ENCODE peak calls at places on chromosomes 2 and 18, in nine cellular contexts. J is kidney; S is heart right ventricle; A is A673; Z is HCT116; N is CD8-positive, alpha-beta memory T cell; D is endothelial cell of umbilical vein; H is thoracic aorta; E is tibial artery. W is an unnamed sample. For H3K4me1 and H3K36me3, the result is how much of the 10 kb centered on the place peaks cover.

GRCh38 chr2:177538323-177538722 is 145.8 kb downstream of the AGPS start:
- DNase-seq in J (no peak), S (no peak), D (no peak), H (no peak), N (no peak), A (peak), E (no peak), Z (no peak), W (no peak)

GRCh38 chr2:100262555-100263320 is 59.6 kb downstream of the LONRF2 start:
- DNase-seq in H (no peak), A (peak), J (no peak), S (peak), D (peak), Z (peak), E (peak), N (peak), W (peak)

GRCh38 chr2:71276311-71277158 is 49.6 kb upstream of the PAIP2B start:
- DNase-seq in N (peak), S (peak), D (peak), Z (peak), A (peak), J (peak), H (peak), E (peak), W (peak)

GRCh38 chr2:74383254-74383653 is 3.1 kb upstream of the DCTN1 start:
- DNase-seq in J (no peak), S (no peak), Z (no peak), A (no peak), D (peak), N (no peak), H (no peak), E (no peak), W (no peak)

GRCh38 chr2:235416816-235417499 is 76.9 kb upstream of the AGAP1 start:
- DNase-seq in H (no peak), J (peak), S (no peak), E (no peak), Z (no peak), D (no peak), A (peak), N (no peak), W (no peak)

GRCh38 chr18:32717151-32717550 is 55.7 kb downstream of the KLHL14 start:
- DNase-seq in A (no peak), J (no peak), N (no peak), S (no peak), H (no peak), E (no peak), D (no peak), Z (no peak), W (no peak)

GRCh38 chr2:237563816-237564215 is 2.6 kb upstream of the PRLH start:
- DNase-seq in H (no peak), Z (no peak), A (no peak), S (no peak), D (peak), J (peak), E (no peak), N (no peak), W (no peak)

GRCh38 chr2:33322099-33322498 is 154.3 kb upstream of the RASGRP3 start:
- DNase-seq in D (peak), N (no peak), A (no peak), E (peak), H (no peak), Z (no peak), J (no peak), S (peak), W (no peak)

GRCh38 chr2:213152065-213152794 is 818 bp upstream of the IKZF2 start:
- DNase-seq in S (peak), H (peak), A (peak), N (peak), E (peak), J (peak), D (peak), Z (peak), W (peak)

GRCh38 chr18:34783485-34783884 is 73.4 kb downstream of the DTNA start:
- DNase-seq in D (no peak), A (no peak), Z (no peak), S (no peak), J (no peak), E (no peak), H (no peak), N (no peak), W (no peak)

GRCh38 chr2:88239781-88240180 is 69.6 kb downstream of the THNSL2 start:
- DNase-seq in A (no peak), H (no peak), Z (no peak), D (no peak), S (no peak), J (no peak), E (no peak), N (peak), W (no peak)

GRCh38 chr18:52766002-52766540 is 426.1 kb downstream of the DCC start:
- DNase-seq in D (no peak), J (no peak), A (no peak), N (no peak), S (no peak), Z (no peak), H (no peak), E (no peak), W (no peak)

GRCh38 chr18:46481048-46481846 is 175.8 kb downstream of the LOXHD1 start:
- DNase-seq in S (peak), H (no peak), N (peak), A (peak), D (peak), J (no peak), Z (peak), E (no peak), W (no peak)

GRCh38 chr2:215619022-215619958 is 183.4 kb upstream of the FN1 start:
- DNase-seq in D (peak), S (no peak), Z (peak), H (no peak), A (peak), N (no peak), J (no peak), E (no peak), W (no peak)

GRCh38 chr2:88016948-88017779 is 817 bp upstream of the RNU2-63P start:
- DNase-seq in S (no peak), Z (peak), H (no peak), A (no peak), E (peak), J (peak), D (no peak), N (no peak), W (peak)

GRCh38 chr2:167212054-167212648 is 323.9 kb downstream of the XIRP2 start:
- DNase-seq in H (no peak), Z (peak), A (peak), N (no peak), E (no peak), S (peak), J (no peak), D (peak), W (no peak)

GRCh38 chr18:54159916-54160315 is 64.6 kb downstream of the MBD2 start:
- DNase-seq in S (no peak), E (no peak), D (no peak), Z (no peak), N (no peak), J (no peak), H (no peak), A (no peak), W (no peak)

GRCh38 chr18:54157646-54158045 is 66.8 kb downstream of the MBD2 start:
- DNase-seq in J (no peak), H (no peak), Z (no peak), E (no peak), A (no peak), D (no peak), S (no peak), N (no peak), W (no peak)

GRCh38 chr18:54162431-54162830 is 62.0 kb downstream of the MBD2 start:
- DNase-seq in J (no peak), N (no peak), Z (no peak), A (no peak), E (no peak), S (no peak), H (no peak), D (no peak), W (no peak)

GRCh38 chr18:54163458-54163857 is 61.0 kb downstream of the MBD2 start:
- DNase-seq in S (no peak), J (no peak), A (no peak), H (no peak), D (no peak), E (no peak), Z (no peak), N (no peak), W (no peak)

DNA sequence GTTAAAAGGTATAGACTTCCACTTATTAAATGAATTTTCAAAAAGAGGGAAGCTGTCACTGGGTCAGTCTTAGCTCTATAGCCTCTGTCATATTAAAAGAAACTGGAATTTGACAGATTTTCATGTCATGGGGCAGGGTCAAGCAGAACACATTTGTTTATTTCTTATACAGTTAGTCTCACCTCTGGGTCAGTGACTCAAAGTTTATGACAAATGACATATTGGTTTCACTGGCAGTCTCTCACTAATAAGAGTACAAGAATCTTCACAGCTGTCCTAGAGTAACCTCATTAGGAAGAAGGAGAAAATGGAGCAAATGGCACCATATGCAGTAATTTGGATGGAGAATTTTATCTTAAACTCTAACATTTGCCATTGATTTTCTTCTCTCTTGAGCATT is 63.2 kb downstream of the MBD2 start:
- DNase-seq in E (no peak), H (no peak), J (no peak), Z (no peak), D (no peak), A (no peak), S (no peak), N (no peak), W (no peak)
- H3K4me1 ChIP-seq in E (under half), H (under half), J (under half), Z (under half), D (under half), A (under half), S (under half), N (under half), W (under half)

GRCh38 chr2:159441182-159441581 is 154.7 kb upstream of the WDSUB1 start:
- DNase-seq in N (no peak), H (no peak), A (no peak), J (no peak), Z (no peak), D (no peak), S (no peak), E (no peak), W (no peak)
- H3K36me3 ChIP-seq in N (under half), H (under half), A (under half), J (under half), Z (under half), D (under half), S (under half), E (under half), W (half or more)

GRCh38 chr18:13124411-13124810 is 94.1 kb upstream of the LDLRAD4 start:
- DNase-seq in A (no peak), H (no peak), N (no peak), D (no peak), S (no peak), Z (no peak), J (no peak), E (no peak), W (no peak)

GRCh38 chr18:13120255-13120654 is 98.3 kb upstream of the LDLRAD4 start:
- DNase-seq in E (no peak), D (no peak), N (no peak), Z (no peak), H (no peak), S (no peak), A (no peak), J (no peak), W (no peak)

GRCh38 chr18:13120967-13121586 is 97.5 kb upstream of the LDLRAD4 start:
- DNase-seq in Z (no peak), J (no peak), A (peak), N (no peak), H (no peak), D (no peak), E (no peak), S (no peak), W (no peak)
- H3K4me1 ChIP-seq in Z (under half), J (under half), A (under half), N (under half), H (under half), D (under half), E (under half), S (under half), W (under half)

GRCh38 chr2:3472966-3473365 is 46.4 kb downstream of the ADI1 start:
- DNase-seq in N (no peak), Z (no peak), J (no peak), D (no peak), S (no peak), H (no peak), E (no peak), A (no peak), W (peak)

GRCh38 chr2:3469486-3469885 is 49.8 kb downstream of the ADI1 start:
- DNase-seq in N (no peak), Z (no peak), A (no peak), D (no peak), S (no peak), J (no peak), H (no peak), E (no peak), W (peak)

GRCh38 chr2:3472296-3472695 is 47.0 kb downstream of the ADI1 start:
- DNase-seq in J (no peak), N (no peak), S (no peak), H (no peak), A (no peak), D (no peak), Z (no peak), E (no peak), W (no peak)

GRCh38 chr2:3470166-3470651 is 49.1 kb downstream of the ADI1 start:
- DNase-seq in J (peak), D (no peak), S (peak), E (peak), A (no peak), N (no peak), Z (no peak), H (peak), W (peak)

DNA sequence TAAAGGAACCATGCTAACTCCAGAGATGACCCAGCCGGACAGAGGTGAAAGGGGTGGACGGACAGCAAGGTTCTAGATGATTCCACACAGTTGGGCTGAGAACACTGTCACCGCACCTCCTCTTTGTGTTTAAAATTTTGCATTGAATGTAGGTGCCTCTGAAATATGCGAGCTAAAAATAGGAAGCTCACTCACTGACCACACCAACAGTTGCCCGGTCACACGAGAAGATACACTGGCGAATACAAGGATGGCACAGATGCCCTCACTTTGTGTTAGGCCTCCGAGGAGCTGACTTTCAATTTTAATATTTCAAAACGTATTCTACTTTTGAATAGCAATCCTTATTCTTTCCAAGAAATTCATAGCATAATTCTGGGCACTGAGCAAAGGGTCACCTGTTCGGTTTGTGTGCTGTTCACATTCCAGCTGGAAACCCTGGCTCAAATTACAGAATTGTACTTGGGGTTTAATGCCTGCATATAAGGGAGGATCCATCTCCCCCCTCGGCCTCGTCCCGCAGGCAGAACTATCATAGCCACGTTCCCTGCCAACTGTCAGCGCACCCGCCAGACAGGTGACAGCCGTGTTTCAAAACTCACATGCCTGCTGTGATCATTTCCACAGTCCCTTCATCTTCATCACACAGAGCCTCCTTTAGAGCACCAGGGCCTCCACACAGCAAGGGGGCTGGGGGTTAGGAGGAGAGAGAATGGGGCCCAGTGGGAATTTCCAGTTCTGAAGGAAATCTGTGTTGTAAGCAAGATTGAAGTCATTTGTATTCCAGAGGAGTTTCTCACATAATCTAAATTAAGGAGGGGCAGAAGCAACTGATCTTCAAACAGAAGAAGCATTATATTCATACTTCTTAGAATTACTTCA is 48.2 kb downstream of the ADI1 start:
- DNase-seq in H (no peak), S (no peak), Z (no peak), N (no peak), A (no peak), D (no peak), E (no peak), J (no peak), W (peak)
- H3K36me3 ChIP-seq in H (under half), S (under half), Z (under half), N (under half), A (under half), D (under half), E (under half), J (under half), W (under half)

GRCh38 chr2:108632332-108632712 is 87.0 kb upstream of the RANBP2 start:
- DNase-seq in S (no peak), J (no peak), N (no peak), D (no peak), A (no peak), E (no peak), H (no peak), Z (no peak), W (no peak)

GRCh38 chr2:108635630-108636354 is 83.5 kb upstream of the RANBP2 start:
- DNase-seq in J (peak), D (no peak), H (no peak), N (no peak), E (no peak), S (no peak), Z (no peak), A (no peak), W (no peak)

GRCh38 chr2:108633379-108633778 is 85.9 kb upstream of the RANBP2 start:
- DNase-seq in N (no peak), S (no peak), H (no peak), Z (no peak), E (no peak), A (no peak), J (no peak), D (peak), W (no peak)

GRCh38 chr2:108632748-108633147 is 86.5 kb upstream of the RANBP2 start:
- DNase-seq in A (no peak), J (no peak), D (no peak), E (no peak), S (no peak), H (no peak), N (no peak), Z (no peak), W (no peak)

DNA sequence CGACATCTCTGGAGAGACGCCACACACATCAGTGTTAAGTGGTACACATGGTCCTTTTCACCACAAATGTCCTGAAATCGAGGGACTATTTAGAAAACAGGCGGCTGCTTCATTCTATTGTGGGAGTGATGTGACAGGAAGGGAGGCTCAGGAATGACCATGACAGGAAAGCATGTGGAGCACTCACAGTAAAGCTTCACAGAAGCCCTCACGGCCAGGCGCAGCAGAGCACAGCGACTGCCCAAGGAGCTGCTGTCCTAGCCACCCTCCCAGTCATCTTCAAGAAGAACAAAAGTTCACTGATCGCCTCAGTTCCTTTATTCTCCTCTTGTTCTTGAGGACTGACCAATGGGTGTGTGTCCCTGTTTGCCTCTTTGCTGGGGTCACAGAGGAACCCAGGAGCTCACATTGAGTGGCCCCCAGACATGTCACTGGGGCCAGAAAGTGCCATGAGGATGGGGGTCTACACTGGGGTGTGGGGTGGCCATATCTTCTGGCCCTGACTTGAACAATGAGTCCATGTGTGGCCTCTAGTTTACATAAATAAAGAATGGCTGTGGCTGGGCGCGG is 84.6 kb upstream of the RANBP2 start:
- DNase-seq in E (no peak), H (no peak), S (no peak), N (no peak), Z (no peak), J (no peak), D (no peak), A (no peak), W (no peak)
- H3K4me1 ChIP-seq in E (under half), H (under half), S (under half), N (under half), Z (under half), J (under half), D (half or more), A (under half), W (half or more)

GRCh38 chr2:231521-232185 is 32.2 kb downstream of the SH3YL1 start:
- DNase-seq in D (no peak), A (no peak), E (no peak), Z (no peak), J (no peak), N (no peak), S (no peak), H (no peak), W (no peak)
- H3K36me3 ChIP-seq in D (under half), A (under half), E (under half), Z (under half), J (under half), N (under half), S (under half), H (under half), W (half or more)

GRCh38 chr2:120599656-120600055 is 136.0 kb upstream of the GLI2 start:
- DNase-seq in A (no peak), E (no peak), H (no peak), S (no peak), N (no peak), Z (no peak), D (no peak), J (peak), W (no peak)

GRCh38 chr2:120600786-120601185 is 134.9 kb upstream of the GLI2 start:
- DNase-seq in J (peak), Z (no peak), A (no peak), E (no peak), D (no peak), S (no peak), H (no peak), N (no peak), W (peak)

GRCh38 chr2:120599064-120599463 is 136.6 kb upstream of the GLI2 start:
- DNase-seq in E (no peak), Z (no peak), H (no peak), S (no peak), J (peak), N (no peak), D (no peak), A (no peak), W (peak)

GRCh38 chr2:120601566-120601965 is 134.1 kb upstream of the GLI2 start:
- DNase-seq in H (no peak), A (no peak), E (no peak), J (peak), Z (no peak), N (no peak), S (no peak), D (no peak), W (no peak)

DNA sequence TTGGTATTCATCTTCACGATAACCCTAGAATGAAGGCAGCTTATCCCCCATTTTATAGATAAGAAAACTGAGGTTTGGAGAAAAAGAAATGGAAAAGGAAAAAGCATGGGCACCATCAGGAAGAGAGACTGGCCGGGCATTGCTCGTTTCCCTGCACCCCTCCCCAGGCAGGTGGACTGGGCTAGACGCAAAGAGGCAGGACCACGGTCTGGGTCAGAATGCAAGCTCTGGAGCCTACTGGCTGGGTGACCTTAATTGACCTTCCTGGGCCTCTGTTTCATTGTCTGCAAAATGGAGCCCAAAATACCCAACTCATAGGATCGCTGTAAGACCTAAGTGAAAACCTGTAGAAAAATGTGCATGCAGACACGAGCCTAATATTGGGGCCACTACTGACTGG is 135.3 kb upstream of the GLI2 start:
- DNase-seq in H (no peak), J (peak), Z (no peak), N (no peak), E (no peak), S (no peak), A (no peak), D (no peak), W (no peak)
- H3K4me1 ChIP-seq in H (under half), J (under half), Z (under half), N (under half), E (under half), S (under half), A (under half), D (under half), W (under half)

DNA sequence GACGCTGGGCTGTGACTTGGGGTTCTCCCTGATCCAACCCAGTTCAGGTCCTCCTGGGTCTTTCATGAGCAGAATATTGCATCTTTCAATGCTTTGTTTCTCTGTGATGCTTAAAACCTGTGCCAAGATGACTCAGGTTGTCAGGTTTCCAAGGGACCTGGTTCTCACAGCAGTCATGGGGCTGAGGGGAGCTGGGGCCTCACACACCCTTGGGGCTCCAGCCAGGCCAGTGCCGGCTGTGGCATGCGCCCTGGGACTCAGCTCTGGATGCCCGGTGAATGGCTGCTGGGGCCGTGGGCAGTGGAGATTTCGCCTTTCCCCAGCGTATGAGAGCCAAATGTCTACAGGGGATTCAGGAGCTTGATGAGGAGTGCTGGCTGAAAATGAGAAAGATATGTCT is 29.6 kb downstream of the EDAR start:
- DNase-seq in H (no peak), J (peak), D (no peak), Z (no peak), E (no peak), S (no peak), N (no peak), A (no peak), W (no peak)
- H3K36me3 ChIP-seq in H (under half), J (under half), D (under half), Z (under half), E (under half), S (under half), N (under half), A (under half), W (under half)